ENCODE peak calls at places on chromosome 6, in five cellular contexts. L, V, H, A and N are unnamed samples.

GRCh38 chr6:617485-618100 is 39.3 kb downstream of the HUS1B start:
- DNase-seq in L (peak; percentile 23), V (no peak), H (no peak), A (no peak), N (peak; percentile 13)

GRCh38 chr6:24146871-24147270 is 20.9 kb downstream of the NRSN1 start:
- DNase-seq in L (no peak), V (no peak), H (no peak), A (no peak), N (no peak)

GRCh38 chr6:159108438-159108985 is 60.7 kb upstream of the FNDC1 start:
- DNase-seq in L (no peak), V (no peak), H (no peak), A (no peak), N (no peak)

GRCh38 chr6:39543117-39543516 is 182.1 kb downstream of the KIF6 start:
- DNase-seq in L (no peak), V (no peak), H (no peak), A (no peak), N (no peak)

GRCh38 chr6:54014440-54014839 is 96.8 kb upstream of the MLIP start:
- DNase-seq in L (no peak), V (no peak), H (no peak), A (no peak), N (no peak)

GRCh38 chr6:81812416-81812815 is 59.9 kb upstream of the TENT5A start:
- DNase-seq in L (no peak), V (no peak), H (no peak), A (peak; percentile 80), N (peak; percentile 36)

GRCh38 chr6:52572536-52572935 is 4.3 kb downstream of the TRAM2 start:
- DNase-seq in L (no peak), V (no peak), H (no peak), A (no peak), N (no peak)

GRCh38 chr6:168180548-168181011 is 101.6 kb upstream of the FRMD1 start:
- DNase-seq in L (peak; percentile 11), V (no peak), H (no peak), A (no peak), N (no peak)

GRCh38 chr6:3319801-3320200 is 61.1 kb downstream of the PSMG4 start:
- DNase-seq in L (no peak), V (no peak), H (no peak), A (no peak), N (no peak)

GRCh38 chr6:14333556-14334305 is 216.2 kb downstream of the CD83 start:
- DNase-seq in L (no peak), V (no peak), H (no peak), A (no peak), N (no peak)

GRCh38 chr6:134342211-134342610 is 24.3 kb upstream of the SGK1 start:
- DNase-seq in L (no peak), V (no peak), H (no peak), A (no peak), N (peak; percentile 35)

GRCh38 chr6:33839399-33840063 is 35.7 kb upstream of the MLN start:
- DNase-seq in L (no peak), V (no peak), H (no peak), A (no peak), N (peak; percentile 30)

GRCh38 chr6:136334465-136334846 is 44.8 kb upstream of the BCLAF1 start:
- DNase-seq in L (no peak), V (no peak), H (no peak), A (no peak), N (no peak)

GRCh38 chr6:55069132-55069781 is 105.1 kb upstream of the HCRTR2 start:
- DNase-seq in L (no peak), V (no peak), H (peak; percentile 51), A (peak; percentile 23), N (peak; percentile 39)

GRCh38 chr6:67722861-67723261 is 912.2 kb upstream of the ADGRB3 start:
- DNase-seq in L (no peak), V (no peak), H (no peak), A (no peak), N (no peak)

GRCh38 chr6:120198033-120198432 is 848.5 kb upstream of the MAN1A1 start:
- DNase-seq in L (no peak), V (no peak), H (no peak), A (peak; percentile 90), N (peak; percentile 7)

GRCh38 chr6:42664718-42665117 is 57.7 kb downstream of the PRPH2 start:
- DNase-seq in L (no peak), V (no peak), H (no peak), A (no peak), N (no peak)

GRCh38 chr6:114467931-114468330 is 125.1 kb upstream of the HS3ST5 start:
- DNase-seq in L (no peak), V (no peak), H (no peak), A (no peak), N (no peak)

GRCh38 chr6:104656235-104656634 is 203.5 kb downstream of the HACE1 start:
- DNase-seq in L (no peak), V (no peak), H (no peak), A (no peak), N (no peak)

GRCh38 chr6:13916230-13916944 is 8.4 kb upstream of the RNF182 start:
- DNase-seq in L (no peak), V (no peak), H (no peak), A (no peak), N (peak; percentile 49)

GRCh38 chr6:169895926-169896761 is 144.7 kb downstream of the ERMARD start:
- DNase-seq in L (no peak), V (no peak), H (no peak), A (no peak), N (no peak)

GRCh38 chr6:125913864-125914351 is 42.7 kb upstream of the HINT3 start:
- DNase-seq in L (no peak), V (no peak), H (peak; percentile 75), A (peak; percentile 60), N (no peak)

GRCh38 chr6:82270791-82271392 is 23.3 kb upstream of the IBTK start:
- DNase-seq in L (no peak), V (peak; percentile 24), H (peak; percentile 34), A (peak; percentile 24), N (peak; percentile 59)

GRCh38 chr6:159899994-159900745 is 9.4 kb downstream of the MAS1 start:
- DNase-seq in L (no peak), V (no peak), H (no peak), A (no peak), N (no peak)

GRCh38 chr6:100880149-100880900 is 804 bp downstream of the ASCC3 start:
- DNase-seq in L (no peak), V (no peak), H (no peak), A (no peak), N (peak; percentile 58)

GRCh38 chr6:152461556-152461955 is 175.6 kb downstream of the SYNE1 start:
- DNase-seq in L (no peak), V (no peak), H (peak; percentile 80), A (no peak), N (no peak)

GRCh38 chr6:20313960-20314530 is 87.6 kb upstream of the E2F3 start:
- DNase-seq in L (no peak), V (no peak), H (no peak), A (no peak), N (no peak)

GRCh38 chr6:148193063-148193680 is 149.5 kb upstream of the SASH1 start:
- DNase-seq in L (peak; percentile 45), V (no peak), H (no peak), A (no peak), N (no peak)

GRCh38 chr6:36610041-36610440 is 15.9 kb downstream of the SRSF3 start:
- DNase-seq in L (no peak), V (no peak), H (no peak), A (no peak), N (no peak)

GRCh38 chr6:8182857-8183256 is 80.5 kb upstream of the EEF1E1 start:
- DNase-seq in L (no peak), V (no peak), H (peak; percentile 4), A (no peak), N (no peak)

GRCh38 chr6:160952633-160953281 is 38.8 kb upstream of the MAP3K4 start:
- DNase-seq in L (no peak), V (no peak), H (no peak), A (peak; percentile 31), N (no peak)

GRCh38 chr6:80226156-80226555 is 119.7 kb downstream of the BCKDHB start:
- DNase-seq in L (no peak), V (no peak), H (no peak), A (no peak), N (no peak)

GRCh38 chr6:26412225-26412624 is 10.2 kb downstream of the BTN3A1 start:
- DNase-seq in L (no peak), V (no peak), H (no peak), A (no peak), N (no peak)

GRCh38 chr6:39296745-39297640 is 17.2 kb downstream of the KCNK17 start:
- DNase-seq in L (no peak), V (no peak), H (no peak), A (no peak), N (no peak)

GRCh38 chr6:158789115-158789917 is 29.9 kb downstream of the EZR start:
- DNase-seq in L (no peak), V (no peak), H (peak; percentile 65), A (no peak), N (no peak)

GRCh38 chr6:49409951-49410542 is 53.0 kb downstream of the MMUT start:
- DNase-seq in L (peak; percentile 43), V (peak; percentile 1), H (peak; percentile 69), A (peak; percentile 30), N (peak; percentile 64)

GRCh38 chr6:22958677-22959076 is 389.3 kb downstream of the HDGFL1 start:
- DNase-seq in L (no peak), V (no peak), H (no peak), A (no peak), N (no peak)

GRCh38 chr6:7418238-7418905 is 28.8 kb downstream of the RIOK1 start:
- DNase-seq in L (no peak), V (no peak), H (no peak), A (no peak), N (no peak)

GRCh38 chr6:141610741-141611140 is 522.0 kb upstream of the GJE1 start:
- DNase-seq in L (no peak), V (no peak), H (peak; percentile 62), A (peak; percentile 24), N (peak; percentile 3)